ENCODE peak calls at places on chromosomes 13 and 19, in six cellular contexts. I is A549, R is stomach, W is PC-9, U is GM23248, Z is heart left ventricle. Y is an unnamed sample. For H3K4me1, the result is how much of the 10 kb centered on the place peaks cover.

GRCh38 chr13:72384879-72385278 is 342.6 kb downstream of the MZT1 start:
- DNase-seq in I (no peak), R (no peak), W (no peak), U (no peak), Z (no peak), Y (no peak)

GRCh38 chr13:108220042-108220441 is 1.9 kb downstream of the ABHD13 start:
- DNase-seq in I (no peak), R (peak), W (peak), U (no peak), Z (no peak), Y (no peak)

GRCh38 chr13:44296856-44297255 is 76.8 kb upstream of the SERP2 start:
- DNase-seq in I (no peak), R (no peak), W (no peak), U (no peak), Z (no peak), Y (no peak)

GRCh38 chr19:43318796-43319314 is 34.6 kb upstream of the CD177 start:
- DNase-seq in I (no peak), R (no peak), W (no peak), U (no peak), Z (no peak), Y (no peak)

GRCh38 chr19:50377051-50377441 is 789 bp downstream of the NR1H2 start:
- DNase-seq in I (peak), R (peak), W (no peak), U (peak), Z (no peak), Y (no peak)

GRCh38 chr19:6091771-6092291 is 18.5 kb downstream of the RFX2 start:
- DNase-seq in I (no peak), R (no peak), W (no peak), U (peak), Z (no peak), Y (no peak)

GRCh38 chr13:61275251-61275650 is 140.4 kb downstream of the PCDH20 start:
- DNase-seq in I (no peak), R (no peak), W (no peak), U (no peak), Z (no peak), Y (no peak)

GRCh38 chr19:6018786-6019185 is 40.8 kb upstream of the RANBP3 start:
- DNase-seq in I (peak), R (no peak), W (no peak), U (no peak), Z (no peak), Y (no peak)

GRCh38 chr19:49997709-49998108 is 27.5 kb downstream of the VRK3 start:
- DNase-seq in I (peak), R (no peak), W (no peak), U (peak), Z (no peak), Y (no peak)

GRCh38 chr13:28040977-28041376 is 52.5 kb upstream of the URAD start:
- DNase-seq in I (no peak), R (no peak), W (no peak), U (no peak), Z (no peak), Y (no peak)

GRCh38 chr13:111459803-111460547 is 139.5 kb downstream of the TEX29 start:
- DNase-seq in I (no peak), R (no peak), W (no peak), U (no peak), Z (no peak), Y (no peak)

DNA sequence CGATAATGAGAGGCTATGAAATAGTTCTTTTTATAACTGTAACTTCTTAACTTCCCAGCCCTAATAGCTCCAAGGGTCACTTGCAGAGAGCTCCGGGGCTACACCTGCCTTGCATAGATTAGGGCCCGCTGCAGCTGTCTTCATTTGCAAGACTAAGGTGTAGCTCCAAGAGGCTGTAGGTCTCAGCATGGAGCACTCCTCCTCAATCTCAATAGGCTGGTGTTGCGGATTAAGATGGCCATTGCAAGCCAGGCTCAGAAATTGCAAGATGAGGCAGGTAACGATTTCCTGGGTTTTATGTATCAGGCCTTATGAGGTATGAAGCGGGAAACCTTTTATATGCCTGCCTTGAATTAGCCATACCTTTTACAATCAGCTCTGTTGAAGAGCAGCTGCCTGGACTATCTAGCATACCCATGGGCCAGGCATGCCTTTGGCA is 185.7 kb downstream of the TM9SF2 start:
- DNase-seq in I (no peak), R (no peak), W (no peak), U (no peak), Z (no peak), Y (no peak)
- H3K4me1 ChIP-seq in I (under half), R (under half), W (under half), U (under half), Z (under half), Y (under half)

DNA sequence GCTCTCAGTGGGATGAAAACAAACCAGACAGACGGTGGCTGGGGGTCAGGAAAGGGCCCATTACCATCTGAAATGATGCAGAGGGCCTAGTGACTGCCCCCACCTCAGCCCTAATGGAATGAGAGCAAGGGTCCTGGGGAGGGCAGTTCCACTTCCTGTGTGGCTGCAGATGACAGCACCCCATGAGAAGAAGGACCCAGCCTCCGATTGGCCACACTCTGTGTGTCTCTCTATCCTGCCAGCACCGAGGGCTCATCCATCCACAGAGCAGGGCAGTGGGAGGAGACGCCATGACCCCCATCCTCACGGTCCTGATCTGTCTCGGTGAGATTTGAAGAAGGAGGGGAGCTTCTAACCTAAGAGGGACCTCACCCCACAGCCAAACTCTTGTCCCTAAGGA is 500 bp downstream of the LILRB1 start:
- DNase-seq in I (no peak), R (no peak), W (no peak), U (no peak), Z (no peak), Y (no peak)
- H3K4me3 ChIP-seq in I (no peak), R (peak), W (no peak), U (no peak), Z (peak), Y (no peak)

DNA sequence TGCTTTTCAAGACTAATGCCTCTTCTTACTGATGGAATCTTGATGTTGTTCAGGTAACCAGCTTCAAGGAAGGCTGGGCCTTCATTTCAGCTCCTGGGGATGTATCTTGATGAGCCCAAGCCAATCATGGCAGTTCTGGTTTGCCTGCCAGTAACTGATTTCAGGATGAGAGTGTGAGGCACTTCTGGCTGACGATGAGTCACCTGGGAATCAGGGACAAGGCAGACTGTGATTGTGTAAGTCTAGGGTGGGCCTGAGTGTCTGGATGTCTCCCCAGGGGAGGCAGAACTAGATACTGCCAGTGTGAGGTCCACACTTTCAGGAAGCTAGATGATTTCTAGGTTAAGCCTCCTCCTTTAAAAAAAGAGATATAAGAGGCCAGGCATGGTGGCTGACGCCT is 77.3 kb upstream of the KL start:
- DNase-seq in I (no peak), R (no peak), W (no peak), U (peak), Z (no peak), Y (no peak)
- H3K27ac ChIP-seq in I (no peak), R (no peak), W (no peak), U (no peak), Z (no peak), Y (no peak)

DNA sequence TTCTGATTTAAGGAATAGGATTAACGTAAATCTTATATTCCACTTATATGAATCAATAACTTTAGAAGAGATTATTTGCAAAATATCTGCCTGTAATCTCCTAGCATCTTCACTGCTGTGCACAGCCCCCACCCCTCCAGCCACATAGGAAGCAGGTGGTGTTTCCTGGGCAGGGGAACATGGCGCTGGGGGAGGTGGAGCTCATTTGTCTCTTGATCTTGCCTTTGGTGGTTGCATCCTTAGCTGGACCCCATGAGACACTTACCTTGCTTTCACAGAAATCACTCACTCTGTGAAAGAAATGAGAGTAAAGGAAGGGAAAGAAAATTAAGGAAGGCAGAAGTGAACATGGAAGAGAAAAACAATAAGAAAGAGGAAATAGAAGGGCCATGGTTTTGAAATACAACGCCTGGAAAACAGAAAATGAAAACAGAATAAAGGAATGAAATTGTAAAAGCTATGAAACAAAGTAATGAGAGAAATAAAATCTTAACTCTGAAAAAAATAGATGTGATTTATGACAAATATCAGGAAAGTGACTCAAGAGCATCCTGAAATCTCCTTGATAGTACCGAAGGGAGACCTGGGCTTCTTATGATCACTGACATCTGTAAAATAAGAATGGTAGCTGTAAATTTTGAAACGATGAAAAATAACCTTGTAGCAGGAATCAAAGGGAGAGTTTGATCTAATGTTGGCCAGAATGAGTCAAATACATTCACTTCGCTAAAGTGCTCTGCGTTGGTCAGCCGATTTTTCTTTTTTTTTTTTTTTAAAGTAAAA is 17.2 kb upstream of the RNASEH2B start:
- DNase-seq in I (no peak), R (no peak), W (no peak), U (no peak), Z (no peak), Y (no peak)
- H3K4me1 ChIP-seq in I (under half), R (under half), W (under half), U (under half), Z (under half), Y (under half)

GRCh38 chr19:801030-801860 is 4.0 kb downstream of the PTBP1 start:
- DNase-seq in I (no peak), R (peak), W (no peak), U (peak), Z (peak), Y (no peak)

GRCh38 chr19:803686-804418 is 6.6 kb downstream of the PTBP1 start:
- DNase-seq in I (no peak), R (no peak), W (no peak), U (no peak), Z (peak), Y (no peak)

GRCh38 chr19:802888-803561 is 5.8 kb downstream of the PTBP1 start:
- DNase-seq in I (no peak), R (no peak), W (no peak), U (no peak), Z (peak), Y (no peak)

GRCh38 chr19:801861-802496 is 4.7 kb downstream of the PTBP1 start:
- DNase-seq in I (no peak), R (peak), W (no peak), U (peak), Z (peak), Y (no peak)

GRCh38 chr19:802497-802887 is 5.2 kb downstream of the PTBP1 start:
- DNase-seq in I (no peak), R (no peak), W (no peak), U (peak), Z (no peak), Y (no peak)
- H3K4me3 ChIP-seq in I (no peak), R (peak), W (no peak), U (peak), Z (peak), Y (no peak)

GRCh38 chr19:32457540-32457939 is 52.0 kb downstream of the DPY19L3 start:
- DNase-seq in I (no peak), R (no peak), W (no peak), U (no peak), Z (no peak), Y (no peak)
- H3K27ac ChIP-seq in I (no peak), R (no peak), W (no peak), U (no peak), Z (no peak), Y (no peak)

GRCh38 chr19:44753932-44754742 is 5.6 kb downstream of the BCL3 start:
- DNase-seq in I (peak), R (peak), W (peak), U (peak), Z (peak), Y (peak)
- H3K4me1 ChIP-seq in I (half or more), R (half or more), W (under half), U (under half), Z (half or more), Y (under half)

DNA sequence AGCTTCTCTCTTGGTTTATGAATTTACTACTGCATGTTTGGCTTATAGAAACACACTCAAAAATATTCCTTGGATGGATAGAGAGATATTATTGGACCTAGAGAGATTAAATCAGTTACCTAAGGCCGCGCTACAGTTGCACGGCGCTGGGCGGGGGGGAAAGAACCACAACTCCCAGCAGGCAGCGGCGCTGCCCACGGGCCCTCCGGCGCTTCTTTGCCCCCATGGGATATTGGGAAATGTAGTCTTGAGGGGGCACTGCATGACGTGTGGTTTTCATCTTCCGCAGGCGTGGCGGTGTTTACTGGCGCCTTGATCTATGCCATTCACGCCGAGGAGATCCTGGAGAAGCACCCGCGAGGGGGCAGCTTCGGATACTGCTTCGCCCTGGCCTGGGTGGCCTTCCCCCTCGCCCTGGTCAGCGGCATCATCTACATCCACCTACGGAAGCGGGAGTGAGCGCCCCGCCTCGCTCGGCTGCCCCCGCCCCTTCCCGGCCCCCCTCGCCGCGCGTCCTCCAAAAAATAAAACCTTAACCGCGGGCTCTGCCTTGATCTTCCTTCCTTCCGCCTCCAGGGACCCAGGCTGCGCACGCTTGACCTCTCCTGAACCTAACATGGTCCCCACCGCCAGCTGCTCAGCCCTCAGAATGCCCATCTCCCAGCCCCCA is 4.8 kb downstream of the EMP3 start:
- DNase-seq in I (no peak), R (peak), W (no peak), U (no peak), Z (peak), Y (no peak)
- H3K4me3 ChIP-seq in I (no peak), R (peak), W (no peak), U (no peak), Z (peak), Y (no peak)

DNA sequence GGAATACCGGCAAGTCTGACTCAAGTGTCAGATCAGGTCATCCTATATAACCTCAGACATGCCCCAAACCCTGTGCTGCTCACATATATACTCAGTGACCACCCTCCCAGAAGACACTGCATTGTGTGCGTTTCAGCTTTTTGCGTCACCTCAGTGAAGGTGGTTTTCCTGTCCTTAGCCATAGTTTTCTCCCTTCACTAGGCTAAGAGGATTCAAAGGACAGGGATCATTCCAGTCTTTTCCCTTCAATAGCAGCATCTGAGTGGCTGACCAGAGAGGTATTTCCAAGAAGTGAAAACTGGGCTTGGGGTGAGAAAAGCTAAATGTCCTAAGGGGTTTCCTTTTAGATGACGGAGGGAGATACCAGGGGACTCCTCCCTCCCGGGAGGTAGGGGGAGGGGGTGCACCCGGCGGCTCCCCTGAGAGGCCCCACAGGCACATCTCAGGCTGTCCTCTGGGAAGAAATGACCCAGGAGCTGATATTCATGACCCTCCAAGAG is 12.7 kb upstream of the OR10H1 start:
- DNase-seq in I (no peak), R (no peak), W (peak), U (no peak), Z (no peak), Y (no peak)
- H3K27ac ChIP-seq in I (no peak), R (no peak), W (peak), U (no peak), Z (no peak), Y (peak)

GRCh38 chr19:16376241-16376640 is 51.6 kb downstream of the KLF2 start:
- DNase-seq in I (no peak), R (no peak), W (no peak), U (no peak), Z (no peak), Y (no peak)
- H3K4me1 ChIP-seq in I (under half), R (under half), W (under half), U (under half), Z (half or more), Y (under half)